ENCODE peak calls at places on chromosomes 11 and 22, in seven cellular contexts. One of them, this sample, is unnamed.

GRCh38 chr22:35053060-35053835 is 12.7 kb upstream of the ISX start:
- DNase-seq in sigmoid colon: no peak
- DNase-seq in HFFc6: no peak
- DNase-seq in astrocyte: no peak
- DNase-seq in PC-3: no peak
- DNase-seq in foreskin fibroblast: no peak
- DNase-seq in fibroblast of pulmonary artery: no peak
- DNase-seq in this sample: no peak

GRCh38 chr11:116217006-116217405 is 555.8 kb downstream of the BUD13 start:
- DNase-seq in sigmoid colon: no peak
- DNase-seq in PC-3: peak
- DNase-seq in astrocyte: no peak
- DNase-seq in foreskin fibroblast: peak
- DNase-seq in HFFc6: no peak
- DNase-seq in fibroblast of pulmonary artery: peak
- DNase-seq in this sample: no peak

GRCh38 chr11:78831571-78831970 is 256.9 kb upstream of the NARS2 start:
- DNase-seq in HFFc6: no peak
- DNase-seq in foreskin fibroblast: no peak
- DNase-seq in fibroblast of pulmonary artery: no peak
- DNase-seq in astrocyte: no peak
- DNase-seq in PC-3: no peak
- DNase-seq in sigmoid colon: no peak
- DNase-seq in this sample: no peak

GRCh38 chr11:27406498-27407354 is 43.7 kb upstream of the CCDC34 start:
- DNase-seq in HFFc6: no peak
- DNase-seq in sigmoid colon: no peak
- DNase-seq in foreskin fibroblast: no peak
- DNase-seq in PC-3: no peak
- DNase-seq in astrocyte: no peak
- DNase-seq in fibroblast of pulmonary artery: peak
- DNase-seq in this sample: no peak

GRCh38 chr22:30867746-30868662 is 100.6 kb downstream of the MORC2 start:
- DNase-seq in foreskin fibroblast: no peak
- DNase-seq in sigmoid colon: peak
- DNase-seq in PC-3: no peak
- DNase-seq in HFFc6: no peak
- DNase-seq in fibroblast of pulmonary artery: no peak
- DNase-seq in astrocyte: no peak
- DNase-seq in this sample: no peak

GRCh38 chr22:21936151-21936778 is 16.4 kb downstream of the PPM1F start:
- DNase-seq in foreskin fibroblast: peak
- DNase-seq in PC-3: no peak
- DNase-seq in fibroblast of pulmonary artery: no peak
- DNase-seq in astrocyte: no peak
- DNase-seq in sigmoid colon: no peak
- DNase-seq in HFFc6: no peak
- DNase-seq in this sample: no peak

GRCh38 chr22:36377022-36377631 is 10.6 kb downstream of the MYH9 start:
- DNase-seq in astrocyte: no peak
- DNase-seq in fibroblast of pulmonary artery: no peak
- DNase-seq in PC-3: no peak
- DNase-seq in HFFc6: no peak
- DNase-seq in foreskin fibroblast: no peak
- DNase-seq in sigmoid colon: no peak
- DNase-seq in this sample: no peak

GRCh38 chr11:31871310-31872073 is 60.4 kb upstream of the PAX6 start:
- DNase-seq in fibroblast of pulmonary artery: no peak
- DNase-seq in astrocyte: no peak
- DNase-seq in HFFc6: no peak
- DNase-seq in foreskin fibroblast: no peak
- DNase-seq in sigmoid colon: no peak
- DNase-seq in PC-3: no peak
- DNase-seq in this sample: no peak

GRCh38 chr22:31647516-31647915 is 14.5 kb downstream of the PISD start:
- DNase-seq in foreskin fibroblast: peak
- DNase-seq in PC-3: no peak
- DNase-seq in sigmoid colon: no peak
- DNase-seq in HFFc6: peak
- DNase-seq in fibroblast of pulmonary artery: peak
- DNase-seq in astrocyte: peak
- DNase-seq in this sample: peak

GRCh38 chr22:50217543-50218152 is 16.8 kb downstream of the SELENOO start:
- DNase-seq in PC-3: no peak
- DNase-seq in astrocyte: no peak
- DNase-seq in HFFc6: no peak
- DNase-seq in fibroblast of pulmonary artery: no peak
- DNase-seq in sigmoid colon: no peak
- DNase-seq in foreskin fibroblast: no peak
- DNase-seq in this sample: no peak

GRCh38 chr22:21054714-21055563 is 9.2 kb downstream of the LRRC74B start:
- DNase-seq in HFFc6: no peak
- DNase-seq in PC-3: no peak
- DNase-seq in sigmoid colon: no peak
- DNase-seq in astrocyte: no peak
- DNase-seq in foreskin fibroblast: no peak
- DNase-seq in fibroblast of pulmonary artery: no peak
- DNase-seq in this sample: no peak

GRCh38 chr11:6926208-6927029 is at the start of gene ZNF215:
- DNase-seq in sigmoid colon: peak
- DNase-seq in astrocyte: peak
- DNase-seq in HFFc6: peak
- DNase-seq in PC-3: peak
- DNase-seq in fibroblast of pulmonary artery: peak
- DNase-seq in foreskin fibroblast: peak
- DNase-seq in this sample: peak

GRCh38 chr22:23542933-23543332 is 37.2 kb downstream of the IGLL1 start:
- DNase-seq in fibroblast of pulmonary artery: peak
- DNase-seq in astrocyte: peak
- DNase-seq in foreskin fibroblast: no peak
- DNase-seq in PC-3: peak
- DNase-seq in sigmoid colon: peak
- DNase-seq in HFFc6: no peak
- DNase-seq in this sample: no peak
- TF ChIP-seq CTCF in fibroblast of pulmonary artery: no peak
- TF ChIP-seq CTCF in astrocyte: no peak
- TF ChIP-seq CTCF in foreskin fibroblast: no peak
- TF ChIP-seq CTCF in PC-3: no peak
- TF ChIP-seq CTCF in sigmoid colon: no peak
- TF ChIP-seq CTCF in HFFc6: no peak
- TF ChIP-seq CTCF in this sample: no peak

DNA sequence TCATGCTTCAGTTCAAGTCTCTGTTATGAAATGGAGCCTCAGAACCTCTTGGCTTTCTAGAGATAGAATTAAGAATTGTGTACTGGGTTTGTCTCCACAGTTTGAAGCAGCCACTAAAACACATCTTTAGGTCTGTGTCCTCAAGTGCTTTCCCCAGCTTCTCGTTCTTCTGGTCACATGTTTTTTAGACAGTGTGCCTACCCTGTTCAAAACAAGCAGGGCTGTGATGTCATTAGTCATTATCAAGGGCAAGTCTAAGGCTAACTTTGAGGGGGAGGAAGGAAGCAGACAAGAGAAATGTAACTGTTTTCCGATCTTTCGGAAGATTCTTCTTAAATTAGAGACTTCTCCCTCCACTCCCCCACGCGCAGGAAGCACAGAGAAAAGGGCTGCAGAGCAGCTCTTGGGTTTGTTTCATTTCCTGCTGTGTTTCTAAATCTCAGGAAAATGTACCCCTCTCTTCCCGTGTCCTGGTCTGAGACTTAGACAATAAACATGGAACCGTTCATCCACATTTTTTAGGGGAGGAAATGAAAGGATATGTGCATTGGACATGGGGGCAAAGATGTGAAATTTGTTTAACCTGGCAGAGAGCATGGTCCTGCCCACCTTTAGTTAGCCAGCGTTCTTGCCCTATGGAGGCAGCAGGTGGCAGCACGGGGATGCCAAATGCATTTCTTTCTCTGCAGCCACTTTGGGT is 3.1 kb downstream of the AKIP1 start:
- DNase-seq in PC-3: peak
- DNase-seq in foreskin fibroblast: peak
- DNase-seq in fibroblast of pulmonary artery: peak
- DNase-seq in astrocyte: peak
- DNase-seq in sigmoid colon: no peak
- DNase-seq in HFFc6: no peak
- DNase-seq in this sample: no peak
- TF ChIP-seq CTCF in PC-3: peak
- TF ChIP-seq CTCF in foreskin fibroblast: peak
- TF ChIP-seq CTCF in fibroblast of pulmonary artery: peak
- TF ChIP-seq CTCF in astrocyte: peak
- TF ChIP-seq CTCF in sigmoid colon: no peak
- TF ChIP-seq CTCF in HFFc6: peak
- TF ChIP-seq CTCF in this sample: peak

DNA sequence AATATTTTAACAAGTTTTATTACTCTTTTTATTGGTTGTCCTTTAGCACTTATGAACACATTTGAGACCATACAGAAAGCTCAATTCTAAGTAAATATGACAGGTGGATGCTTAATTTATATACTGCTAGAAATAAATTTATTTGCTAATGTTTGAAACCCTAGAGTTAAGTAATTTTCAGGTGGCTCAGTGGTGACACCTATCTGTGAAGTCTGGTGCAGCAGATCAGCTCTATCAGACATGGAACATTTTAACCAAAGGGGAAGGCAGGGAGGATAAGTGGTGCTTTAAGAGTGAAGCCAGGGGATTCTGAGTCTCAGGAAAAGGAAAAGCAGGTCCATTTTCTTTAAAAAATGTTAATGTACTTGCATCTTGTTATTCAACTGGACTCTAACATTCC is 175.8 kb downstream of the DSCAML1 start:
- DNase-seq in sigmoid colon: no peak
- DNase-seq in PC-3: peak
- DNase-seq in fibroblast of pulmonary artery: peak
- DNase-seq in astrocyte: no peak
- DNase-seq in HFFc6: peak
- DNase-seq in foreskin fibroblast: peak
- DNase-seq in this sample: no peak
- TF ChIP-seq CTCF in sigmoid colon: no peak
- TF ChIP-seq CTCF in PC-3: peak
- TF ChIP-seq CTCF in fibroblast of pulmonary artery: peak
- TF ChIP-seq CTCF in astrocyte: peak
- TF ChIP-seq CTCF in HFFc6: peak
- TF ChIP-seq CTCF in foreskin fibroblast: peak
- TF ChIP-seq CTCF in this sample: peak

GRCh38 chr11:123235117-123235686 is 40.2 kb upstream of the CLMP start:
- DNase-seq in fibroblast of pulmonary artery: peak
- DNase-seq in sigmoid colon: peak
- DNase-seq in HFFc6: no peak
- DNase-seq in foreskin fibroblast: peak
- DNase-seq in astrocyte: no peak
- DNase-seq in PC-3: peak
- DNase-seq in this sample: no peak
- TF ChIP-seq CTCF in fibroblast of pulmonary artery: peak
- TF ChIP-seq CTCF in sigmoid colon: peak
- TF ChIP-seq CTCF in HFFc6: peak
- TF ChIP-seq CTCF in foreskin fibroblast: peak
- TF ChIP-seq CTCF in astrocyte: peak
- TF ChIP-seq CTCF in PC-3: peak
- TF ChIP-seq CTCF in this sample: peak

GRCh38 chr11:34941688-34942087 is 25.3 kb downstream of the PDHX start:
- DNase-seq in astrocyte: no peak
- DNase-seq in HFFc6: no peak
- DNase-seq in foreskin fibroblast: no peak
- DNase-seq in fibroblast of pulmonary artery: no peak
- DNase-seq in sigmoid colon: no peak
- DNase-seq in PC-3: no peak
- DNase-seq in this sample: no peak

GRCh38 chr11:34948721-34949120 is 32.3 kb downstream of the PDHX start:
- DNase-seq in sigmoid colon: no peak
- DNase-seq in astrocyte: peak
- DNase-seq in fibroblast of pulmonary artery: peak
- DNase-seq in PC-3: no peak
- DNase-seq in HFFc6: no peak
- DNase-seq in foreskin fibroblast: peak
- DNase-seq in this sample: no peak

GRCh38 chr11:34940026-34940677 is 23.7 kb downstream of the PDHX start:
- DNase-seq in sigmoid colon: no peak
- DNase-seq in PC-3: no peak
- DNase-seq in HFFc6: no peak
- DNase-seq in foreskin fibroblast: no peak
- DNase-seq in fibroblast of pulmonary artery: peak
- DNase-seq in astrocyte: peak
- DNase-seq in this sample: no peak

DNA sequence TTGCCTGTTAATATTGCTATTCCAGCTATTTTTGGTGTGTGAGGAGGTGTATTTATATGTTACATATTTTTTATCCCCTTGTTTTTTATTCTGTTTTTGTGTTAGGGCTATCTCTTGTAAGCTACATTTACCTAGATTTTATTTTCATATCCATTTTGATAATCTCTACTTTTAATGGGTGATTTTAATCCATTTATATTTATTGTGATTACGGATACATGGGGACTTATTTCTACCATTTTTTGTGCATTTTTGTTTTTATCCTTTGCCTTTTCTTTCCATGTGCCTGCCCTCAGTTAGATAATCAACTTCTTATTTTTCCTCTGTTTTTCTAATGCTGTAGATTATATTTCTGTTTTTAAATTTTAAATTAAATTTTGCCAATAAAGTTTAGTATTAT is 28.3 kb downstream of the PDHX start:
- DNase-seq in sigmoid colon: no peak
- DNase-seq in HFFc6: no peak
- DNase-seq in astrocyte: no peak
- DNase-seq in fibroblast of pulmonary artery: no peak
- DNase-seq in foreskin fibroblast: no peak
- DNase-seq in PC-3: no peak
- DNase-seq in this sample: no peak
- TF ChIP-seq CTCF in sigmoid colon: no peak
- TF ChIP-seq CTCF in HFFc6: no peak
- TF ChIP-seq CTCF in astrocyte: no peak
- TF ChIP-seq CTCF in fibroblast of pulmonary artery: no peak
- TF ChIP-seq CTCF in foreskin fibroblast: no peak
- TF ChIP-seq CTCF in PC-3: no peak
- TF ChIP-seq CTCF in this sample: no peak

GRCh38 chr11:102081313-102081712 is 28.9 kb upstream of the YAP1 start:
- DNase-seq in HFFc6: no peak
- DNase-seq in fibroblast of pulmonary artery: no peak
- DNase-seq in foreskin fibroblast: peak
- DNase-seq in PC-3: no peak
- DNase-seq in sigmoid colon: no peak
- DNase-seq in astrocyte: no peak
- DNase-seq in this sample: no peak
- TF ChIP-seq CTCF in HFFc6: no peak
- TF ChIP-seq CTCF in fibroblast of pulmonary artery: no peak
- TF ChIP-seq CTCF in foreskin fibroblast: no peak
- TF ChIP-seq CTCF in PC-3: no peak
- TF ChIP-seq CTCF in sigmoid colon: no peak
- TF ChIP-seq CTCF in astrocyte: no peak
- TF ChIP-seq CTCF in this sample: no peak